ENCODE peak calls at places on chromosomes 1 and 21, in seven cellular contexts. P, I, G, J, F, D and V are unnamed samples.

GRCh38 chr1:231016234-231016633 is 23.8 kb downstream of the FAM89A start:
- DNase-seq in F (no peak), I (no peak), P (no peak), D (no peak), J (no peak), G (no peak), V (no peak)

GRCh38 chr1:218439541-218440295 is 94.6 kb downstream of the TGFB2 start:
- DNase-seq in D (no peak), J (no peak), P (no peak), G (peak), F (no peak), I (no peak), V (no peak)

GRCh38 chr1:204706838-204707509 is 21.4 kb upstream of the LRRN2 start:
- DNase-seq in F (no peak), D (no peak), I (no peak), J (peak), G (no peak), P (no peak), V (no peak)

GRCh38 chr1:214328770-214329455 is 48.0 kb downstream of the SMYD2 start:
- DNase-seq in J (peak), F (peak), D (peak), I (peak), P (peak), G (peak), V (peak)

GRCh38 chr1:30321216-30321910 is 402.0 kb downstream of the MATN1 start:
- DNase-seq in D (no peak), I (no peak), F (no peak), G (no peak), J (peak), P (no peak), V (no peak)

GRCh38 chr21:43004926-43005325 is 30.6 kb downstream of the PKNOX1 start:
- DNase-seq in F (no peak), I (no peak), D (no peak), P (no peak), G (no peak), J (no peak), V (no peak)

GRCh38 chr1:14707774-14708450 is 109.4 kb downstream of the KAZN start:
- DNase-seq in D (no peak), G (no peak), F (no peak), J (no peak), I (no peak), P (no peak), V (no peak)

GRCh38 chr1:202023033-202023433 is 12.6 kb downstream of the ELF3 start:
- DNase-seq in G (no peak), D (no peak), F (no peak), J (no peak), I (no peak), P (peak), V (no peak)

GRCh38 chr1:7956218-7957032 is 5.1 kb upstream of the PARK7 start:
- DNase-seq in P (no peak), D (no peak), I (no peak), J (no peak), G (no peak), F (no peak), V (no peak)

GRCh38 chr1:185488673-185489311 is 171.7 kb upstream of the IVNS1ABP start:
- DNase-seq in I (no peak), P (no peak), G (no peak), D (no peak), F (no peak), J (no peak), V (no peak)

GRCh38 chr1:77540501-77541161 is 141.8 kb downstream of the ZZZ3 start:
- DNase-seq in D (no peak), G (no peak), J (no peak), I (no peak), F (no peak), P (no peak), V (no peak)

GRCh38 chr1:52574594-52574993 is 21.7 kb upstream of the TUT4 start:
- DNase-seq in P (peak), J (no peak), G (no peak), D (no peak), F (no peak), I (no peak), V (no peak)

GRCh38 chr1:91243171-91243570 is 161.5 kb downstream of the HFM1 start:
- DNase-seq in P (no peak), I (no peak), J (no peak), D (no peak), G (no peak), F (no peak), V (no peak)

GRCh38 chr1:109794319-109795132 is 30.8 kb upstream of the EPS8L3 start:
- DNase-seq in P (no peak), D (no peak), G (peak), I (no peak), F (no peak), J (no peak), V (peak)

GRCh38 chr1:77951328-77951727 is 27.5 kb downstream of the FUBP1 start:
- DNase-seq in P (no peak), J (no peak), I (no peak), F (no peak), G (no peak), D (no peak), V (no peak)

GRCh38 chr1:204359474-204360255 is at the start of gene PLEKHA6:
- DNase-seq in P (no peak), G (no peak), I (no peak), D (no peak), F (no peak), J (peak), V (peak)

GRCh38 chr1:248702714-248703113 is at the start of gene OR14I1:
- DNase-seq in G (no peak), J (no peak), F (no peak), I (no peak), P (no peak), D (no peak), V (no peak)

GRCh38 chr21:19321688-19322087 is 918.1 kb upstream of the TMPRSS15 start:
- DNase-seq in J (no peak), F (no peak), D (no peak), G (no peak), P (no peak), I (no peak), V (no peak)

GRCh38 chr1:8825985-8826481 is 8.6 kb upstream of the RERE start:
- DNase-seq in G (no peak), J (no peak), I (no peak), D (no peak), P (no peak), F (no peak), V (no peak)

GRCh38 chr1:37265156-37265555 is 209.2 kb upstream of the ZC3H12A start:
- DNase-seq in P (no peak), G (no peak), I (no peak), F (no peak), D (no peak), J (no peak), V (no peak)

GRCh38 chr1:119740261-119740660 is 28.4 kb downstream of the HMGCS2 start:
- DNase-seq in F (no peak), P (no peak), I (no peak), G (no peak), J (no peak), D (no peak), V (no peak)

GRCh38 chr1:241457421-241457820 is 62.1 kb downstream of the FH start:
- DNase-seq in J (no peak), F (no peak), P (no peak), G (no peak), D (no peak), I (no peak), V (no peak)

GRCh38 chr1:9793291-9793690 is 30.5 kb downstream of the CLSTN1 start:
- DNase-seq in F (no peak), G (no peak), D (no peak), I (no peak), P (no peak), J (no peak), V (peak)

DNA sequence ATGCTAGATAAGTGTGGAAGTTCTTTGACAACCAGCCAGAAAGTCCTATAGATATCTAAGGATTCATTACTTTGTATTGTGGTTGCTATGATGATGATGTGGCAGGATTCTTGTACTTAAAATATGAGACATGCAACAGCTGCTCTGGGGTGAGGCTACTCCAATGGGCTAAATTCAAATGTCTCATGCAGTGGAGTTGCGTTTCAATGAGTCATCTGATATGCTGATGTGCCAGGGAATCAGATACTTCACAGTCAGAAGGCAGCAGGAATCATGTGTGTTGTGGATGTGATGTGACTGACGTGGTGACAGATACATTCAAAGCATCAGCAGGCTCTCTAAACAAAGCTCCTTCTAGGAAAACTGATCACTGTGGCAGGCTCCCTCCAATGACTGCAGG is 66.5 kb downstream of the TSEN15 start:
- DNase-seq in J (no peak), G (no peak), I (no peak), P (no peak), F (no peak), D (no peak), V (no peak)
- TF ChIP-seq JUND in J (peak), G (no peak), I (no peak), P (no peak), F (no peak), D (no peak), V (no peak)

DNA sequence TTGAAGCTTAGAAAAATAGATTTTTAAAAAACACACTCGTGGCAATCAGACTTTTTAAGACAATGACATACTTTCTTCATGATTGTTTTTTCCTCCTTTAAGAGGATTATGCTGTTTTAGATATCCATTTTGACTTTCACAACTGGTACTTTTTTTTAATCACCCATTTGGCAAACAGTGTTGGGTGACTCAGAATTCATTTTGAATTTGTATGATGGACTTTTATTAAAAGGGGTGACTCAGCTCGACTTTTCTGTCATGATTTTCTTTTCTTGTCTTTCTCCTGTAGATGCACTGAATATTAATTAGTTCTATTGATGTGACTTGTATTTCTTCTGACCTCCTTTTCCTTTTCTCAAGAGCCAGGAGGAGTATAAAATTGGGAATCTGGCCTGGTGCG is 44.7 kb downstream of the FMN2 start:
- DNase-seq in G (no peak), F (no peak), I (no peak), D (no peak), P (no peak), J (no peak), V (no peak)
- TF ChIP-seq JUND in G (no peak), F (no peak), I (no peak), D (no peak), P (no peak), J (peak), V (no peak)

GRCh38 chr1:228837817-228838716 is 102.8 kb downstream of the RHOU start:
- DNase-seq in J (no peak), I (no peak), P (peak), D (no peak), G (peak), F (no peak), V (peak)
- TF ChIP-seq JUND in J (peak), I (no peak), P (peak), D (peak), G (peak), F (no peak), V (peak)

GRCh38 chr1:68384872-68385390 is 64.8 kb downstream of the RPE65 start:
- DNase-seq in P (peak), G (no peak), D (no peak), F (no peak), J (no peak), I (no peak), V (no peak)

GRCh38 chr1:68379085-68379478 is 70.7 kb downstream of the RPE65 start:
- DNase-seq in I (no peak), D (no peak), P (no peak), J (no peak), G (no peak), F (no peak), V (no peak)

GRCh38 chr1:68378296-68379084 is 71.3 kb downstream of the RPE65 start:
- DNase-seq in J (no peak), P (peak), D (no peak), G (no peak), F (no peak), I (no peak), V (no peak)

GRCh38 chr1:68383092-68383491 is 66.7 kb downstream of the RPE65 start:
- DNase-seq in F (no peak), D (no peak), J (no peak), G (no peak), I (no peak), P (peak), V (no peak)

DNA sequence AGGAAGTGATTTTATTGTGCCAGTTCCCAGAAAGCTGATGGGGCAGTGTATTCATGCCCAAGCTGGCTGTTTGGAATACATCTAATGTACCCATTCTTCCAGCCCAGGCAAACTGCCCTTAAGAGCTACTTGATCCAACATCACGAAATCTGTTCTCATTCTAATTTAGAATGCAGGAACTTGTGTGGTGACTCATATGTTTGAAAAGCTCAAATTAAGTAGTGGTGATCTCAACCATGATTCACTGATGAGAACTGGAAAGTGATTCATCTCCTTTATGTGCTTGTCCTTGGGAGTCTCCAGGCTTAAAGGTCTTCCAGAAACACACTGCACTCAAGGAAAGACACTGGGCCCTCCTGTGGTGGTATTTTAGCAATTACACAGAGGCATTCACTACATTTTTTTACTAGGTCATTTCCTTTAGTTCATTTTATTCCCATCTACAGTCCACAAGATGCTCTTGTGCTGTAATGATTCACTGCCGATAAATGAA is 65.4 kb downstream of the RPE65 start:
- DNase-seq in G (peak), F (peak), I (no peak), P (peak), D (no peak), J (no peak), V (peak)
- TF ChIP-seq JUND in G (no peak), F (no peak), I (no peak), P (peak), D (no peak), J (peak), V (peak)

GRCh38 chr1:51190996-51191395 is 45.1 kb upstream of the RNF11 start:
- DNase-seq in G (no peak), F (no peak), P (no peak), I (no peak), D (no peak), J (no peak), V (no peak)

GRCh38 chr1:51193564-51193963 is 42.5 kb upstream of the RNF11 start:
- DNase-seq in I (no peak), G (no peak), F (no peak), J (no peak), D (no peak), P (no peak), V (no peak)

GRCh38 chr1:51189421-51190073 is 46.5 kb upstream of the RNF11 start:
- DNase-seq in I (no peak), G (peak), D (peak), J (peak), F (no peak), P (peak), V (peak)

GRCh38 chr1:51188230-51188629 is 47.8 kb upstream of the RNF11 start:
- DNase-seq in G (no peak), J (no peak), I (no peak), F (no peak), P (no peak), D (no peak), V (no peak)

DNA sequence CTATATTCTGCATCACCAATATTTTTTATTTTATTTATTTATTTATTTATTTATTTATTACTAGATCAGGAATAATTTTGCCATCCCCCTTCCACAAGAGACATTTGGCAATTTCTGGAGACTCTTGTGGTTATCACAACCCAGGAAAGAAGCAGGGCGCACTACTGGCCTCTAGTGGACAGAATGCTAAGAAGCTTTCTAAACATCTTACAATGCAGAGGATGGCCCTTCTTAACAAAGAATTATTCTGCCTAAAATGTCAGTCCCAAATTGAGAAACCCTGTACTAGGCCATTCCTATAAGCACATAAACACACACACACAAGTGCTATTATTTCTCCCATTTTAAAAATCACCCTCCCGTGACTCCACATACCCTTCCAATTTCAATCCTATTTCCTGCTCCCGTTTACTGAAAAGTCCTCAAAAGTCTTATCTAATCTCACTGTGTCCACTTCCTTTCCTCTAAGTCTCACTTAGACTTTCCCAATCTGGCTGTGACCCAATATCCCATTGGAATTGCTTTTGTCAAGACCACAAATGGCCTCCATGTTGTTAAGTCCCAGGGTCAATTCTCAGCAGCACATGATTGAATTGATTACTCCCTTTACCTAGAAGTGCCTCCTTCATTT is 43.7 kb upstream of the RNF11 start:
- DNase-seq in F (peak), J (peak), I (no peak), G (peak), P (peak), D (no peak), V (peak)
- TF ChIP-seq JUND in F (no peak), J (no peak), I (no peak), G (no peak), P (no peak), D (no peak), V (no peak)

GRCh38 chr1:228876187-228876586 is 140.9 kb downstream of the RHOU start:
- DNase-seq in P (no peak), J (no peak), F (no peak), I (no peak), D (no peak), G (no peak), V (no peak)
- TF ChIP-seq JUND in P (no peak), J (no peak), F (no peak), I (no peak), D (no peak), G (no peak), V (no peak)

GRCh38 chr1:65429078-65429477 is 8.6 kb downstream of the LEPR start:
- DNase-seq in P (no peak), I (no peak), D (no peak), G (no peak), J (no peak), F (no peak), V (peak)
- TF ChIP-seq JUND in P (no peak), I (no peak), D (no peak), G (no peak), J (no peak), F (no peak), V (no peak)